ENCODE peak calls at places on chromosomes 12 and 14, in five cellular contexts. One of them, this sample, is unnamed.

GRCh38 chr12:105733579-105733978 is 403.1 kb downstream of the C12orf75 start:
- DNase-seq in GM12891: no peak
- DNase-seq in H1: no peak
- DNase-seq in GM12878: no peak
- DNase-seq in K562: no peak
- DNase-seq in this sample: no peak

GRCh38 chr14:37697489-37698121 is 102.2 kb downstream of the TTC6 start:
- DNase-seq in GM12891: no peak
- DNase-seq in H1: no peak
- DNase-seq in GM12878: no peak
- DNase-seq in K562: no peak
- DNase-seq in this sample: no peak

GRCh38 chr12:12716151-12716844 is 870 bp upstream of the CDKN1B start:
- DNase-seq in GM12891: no peak
- DNase-seq in H1: no peak
- DNase-seq in GM12878: no peak
- DNase-seq in K562: no peak
- DNase-seq in this sample: no peak

GRCh38 chr14:26394114-26394855 is 203.5 kb downstream of the NOVA1 start:
- DNase-seq in GM12891: no peak
- DNase-seq in H1: no peak
- DNase-seq in GM12878: no peak
- DNase-seq in K562: no peak
- DNase-seq in this sample: no peak

GRCh38 chr12:114638790-114639435 is 45.1 kb downstream of the TBX3 start:
- DNase-seq in GM12891: no peak
- DNase-seq in H1: peak
- DNase-seq in GM12878: no peak
- DNase-seq in K562: no peak
- DNase-seq in this sample: no peak

GRCh38 chr12:63877693-63878092 is 33.2 kb downstream of the SRGAP1 start:
- DNase-seq in GM12891: no peak
- DNase-seq in H1: no peak
- DNase-seq in GM12878: no peak
- DNase-seq in K562: no peak
- DNase-seq in this sample: no peak

GRCh38 chr12:107027304-107028053 is 40.5 kb upstream of the MTERF2 start:
- DNase-seq in GM12891: no peak
- DNase-seq in H1: no peak
- DNase-seq in GM12878: no peak
- DNase-seq in K562: no peak
- DNase-seq in this sample: no peak

GRCh38 chr12:12357697-12358476 is 1.0 kb downstream of the BORCS5 start:
- DNase-seq in GM12891: no peak
- DNase-seq in H1: no peak
- DNase-seq in GM12878: no peak
- DNase-seq in K562: no peak
- DNase-seq in this sample: no peak

GRCh38 chr14:80105488-80105994 is 105.8 kb downstream of the DIO2 start:
- DNase-seq in GM12891: no peak
- DNase-seq in H1: no peak
- DNase-seq in GM12878: no peak
- DNase-seq in K562: no peak
- DNase-seq in this sample: no peak

GRCh38 chr14:67620217-67620789 is 583 bp downstream of the ARG2 start:
- DNase-seq in GM12891: no peak
- DNase-seq in H1: no peak
- DNase-seq in GM12878: no peak
- DNase-seq in K562: no peak
- DNase-seq in this sample: no peak

GRCh38 chr14:22980672-22981089 is 1.7 kb downstream of the AJUBA start:
- DNase-seq in GM12891: peak
- DNase-seq in H1: no peak
- DNase-seq in GM12878: no peak
- DNase-seq in K562: no peak
- DNase-seq in this sample: no peak
- TF ChIP-seq POLR2A in GM12891: no peak
- TF ChIP-seq POLR2A in H1: peak
- TF ChIP-seq POLR2A in GM12878: no peak
- TF ChIP-seq POLR2A in K562: no peak
- TF ChIP-seq POLR2A in this sample: no peak

GRCh38 chr14:28630100-28630499 is 136.5 kb upstream of the FOXG1 start:
- DNase-seq in GM12891: no peak
- DNase-seq in H1: no peak
- DNase-seq in GM12878: no peak
- DNase-seq in K562: no peak
- DNase-seq in this sample: no peak

GRCh38 chr14:28629328-28630004 is 137.1 kb upstream of the FOXG1 start:
- DNase-seq in GM12891: no peak
- DNase-seq in H1: no peak
- DNase-seq in GM12878: no peak
- DNase-seq in K562: no peak
- DNase-seq in this sample: no peak

DNA sequence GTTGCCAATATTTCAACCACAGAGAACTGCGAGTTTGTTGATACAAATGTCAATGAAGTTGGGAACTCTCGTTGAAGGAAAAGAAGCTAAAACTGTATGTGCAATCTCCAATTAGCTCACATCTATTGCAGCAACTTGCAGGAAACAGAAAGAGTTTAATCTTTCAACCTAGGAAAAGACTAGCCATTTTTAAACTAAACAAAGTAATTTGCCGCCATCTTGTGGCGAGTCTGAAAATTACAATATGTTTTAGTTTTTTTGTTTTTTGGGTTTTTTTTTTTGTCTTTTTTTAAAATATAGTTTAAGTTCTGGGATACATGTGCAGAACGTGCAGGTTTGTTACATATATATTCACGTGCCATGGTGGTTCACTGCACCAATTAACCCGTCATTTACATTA is 131.2 kb upstream of the FOXG1 start:
- DNase-seq in GM12891: no peak
- DNase-seq in H1: no peak
- DNase-seq in GM12878: no peak
- DNase-seq in K562: peak
- DNase-seq in this sample: no peak
- TF ChIP-seq TAF1 in GM12891: no peak
- TF ChIP-seq TAF1 in H1: no peak
- TF ChIP-seq TAF1 in GM12878: no peak
- TF ChIP-seq TAF1 in K562: no peak
- TF ChIP-seq TAF1 in this sample: no peak

DNA sequence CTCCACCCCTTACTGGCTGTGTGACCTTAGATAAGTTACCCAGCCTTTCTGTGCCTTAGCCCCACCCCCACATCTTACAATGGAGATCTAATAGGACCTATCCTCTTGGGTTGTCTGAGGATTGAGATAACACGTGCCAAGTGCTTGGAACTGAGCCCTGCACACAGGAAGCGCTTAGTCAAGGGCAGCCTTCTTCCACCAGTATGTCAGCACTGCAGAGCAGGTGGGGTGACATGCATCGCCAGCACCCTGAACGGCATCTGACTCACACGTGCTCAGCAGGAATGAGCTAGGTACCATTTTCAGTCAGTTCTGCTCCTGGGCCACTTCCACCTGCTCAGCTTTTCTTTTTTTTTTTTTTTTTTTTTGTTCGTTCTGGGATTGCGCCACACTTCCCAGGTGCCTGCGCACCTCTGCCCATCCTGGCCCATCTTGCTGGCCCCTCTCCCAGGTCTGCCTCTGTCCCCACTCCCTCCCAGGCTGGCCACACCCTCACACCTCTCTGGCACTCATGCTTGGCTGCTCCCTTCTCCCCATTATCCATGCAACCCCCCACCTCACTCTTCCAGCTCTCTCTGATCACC is 19.6 kb downstream of the LGMN start:
- DNase-seq in GM12891: no peak
- DNase-seq in H1: no peak
- DNase-seq in GM12878: no peak
- DNase-seq in K562: peak
- DNase-seq in this sample: no peak
- TF ChIP-seq POLR2AphosphoS5 in GM12891: no peak
- TF ChIP-seq POLR2AphosphoS5 in H1: no peak
- TF ChIP-seq POLR2AphosphoS5 in GM12878: no peak
- TF ChIP-seq POLR2AphosphoS5 in K562: no peak
- TF ChIP-seq POLR2AphosphoS5 in this sample: no peak

DNA sequence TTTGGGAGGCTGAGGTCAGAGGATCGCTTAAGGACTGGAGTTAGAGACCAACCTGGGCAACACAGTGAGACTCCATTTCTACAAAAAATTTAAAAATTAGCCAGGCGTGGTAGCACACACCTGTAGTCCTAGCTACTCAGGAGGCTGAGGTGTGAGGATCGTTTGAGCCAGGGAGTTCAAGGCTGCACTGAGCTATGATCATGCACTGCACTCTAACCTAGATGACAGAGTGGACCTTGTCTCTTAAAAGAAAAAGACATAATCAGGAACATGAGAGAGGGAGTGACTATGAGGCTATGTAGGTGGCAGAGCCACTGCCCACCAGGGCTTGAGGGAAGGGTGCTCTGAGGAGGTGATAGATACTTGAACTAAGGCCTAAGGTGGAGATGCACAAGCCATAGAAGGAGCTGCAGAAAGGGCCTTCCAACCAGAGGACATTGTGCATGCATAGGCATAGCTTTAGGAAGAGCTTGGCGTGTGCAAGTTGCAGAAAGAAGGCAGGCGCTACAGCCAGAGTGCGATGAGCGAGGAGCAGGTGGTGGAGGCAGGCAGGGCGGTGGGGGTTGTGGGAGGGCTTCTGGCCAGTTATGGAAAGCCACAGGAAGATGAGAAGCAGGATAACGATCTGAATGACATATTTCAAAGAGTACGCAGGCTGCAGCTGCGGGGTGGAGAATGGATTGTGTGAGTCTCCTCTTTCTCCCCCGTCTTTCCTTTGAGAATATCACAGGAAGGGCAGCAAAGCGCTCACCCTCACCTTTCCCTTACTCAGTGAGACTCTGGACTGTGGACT is 49.0 kb upstream of the PLXNC1 start:
- DNase-seq in GM12891: no peak
- DNase-seq in H1: no peak
- DNase-seq in GM12878: no peak
- DNase-seq in K562: peak
- DNase-seq in this sample: no peak
- TF ChIP-seq POLR2A in GM12891: no peak
- TF ChIP-seq POLR2A in H1: no peak
- TF ChIP-seq POLR2A in GM12878: no peak
- TF ChIP-seq POLR2A in K562: no peak
- TF ChIP-seq POLR2A in this sample: no peak

GRCh38 chr14:60655114-60655897 is 6.0 kb upstream of the SIX1 start:
- DNase-seq in GM12891: no peak
- DNase-seq in H1: no peak
- DNase-seq in GM12878: no peak
- DNase-seq in K562: no peak
- DNase-seq in this sample: no peak

GRCh38 chr14:60654303-60654925 is 5.1 kb upstream of the SIX1 start:
- DNase-seq in GM12891: no peak
- DNase-seq in H1: no peak
- DNase-seq in GM12878: no peak
- DNase-seq in K562: no peak
- DNase-seq in this sample: no peak

GRCh38 chr14:60656755-60657608 is 7.7 kb upstream of the SIX1 start:
- DNase-seq in GM12891: peak
- DNase-seq in H1: no peak
- DNase-seq in GM12878: peak
- DNase-seq in K562: no peak
- DNase-seq in this sample: peak

GRCh38 chr14:60657609-60657983 is 8.3 kb upstream of the SIX1 start:
- DNase-seq in GM12891: no peak
- DNase-seq in H1: no peak
- DNase-seq in GM12878: no peak
- DNase-seq in K562: no peak
- DNase-seq in this sample: no peak

DNA sequence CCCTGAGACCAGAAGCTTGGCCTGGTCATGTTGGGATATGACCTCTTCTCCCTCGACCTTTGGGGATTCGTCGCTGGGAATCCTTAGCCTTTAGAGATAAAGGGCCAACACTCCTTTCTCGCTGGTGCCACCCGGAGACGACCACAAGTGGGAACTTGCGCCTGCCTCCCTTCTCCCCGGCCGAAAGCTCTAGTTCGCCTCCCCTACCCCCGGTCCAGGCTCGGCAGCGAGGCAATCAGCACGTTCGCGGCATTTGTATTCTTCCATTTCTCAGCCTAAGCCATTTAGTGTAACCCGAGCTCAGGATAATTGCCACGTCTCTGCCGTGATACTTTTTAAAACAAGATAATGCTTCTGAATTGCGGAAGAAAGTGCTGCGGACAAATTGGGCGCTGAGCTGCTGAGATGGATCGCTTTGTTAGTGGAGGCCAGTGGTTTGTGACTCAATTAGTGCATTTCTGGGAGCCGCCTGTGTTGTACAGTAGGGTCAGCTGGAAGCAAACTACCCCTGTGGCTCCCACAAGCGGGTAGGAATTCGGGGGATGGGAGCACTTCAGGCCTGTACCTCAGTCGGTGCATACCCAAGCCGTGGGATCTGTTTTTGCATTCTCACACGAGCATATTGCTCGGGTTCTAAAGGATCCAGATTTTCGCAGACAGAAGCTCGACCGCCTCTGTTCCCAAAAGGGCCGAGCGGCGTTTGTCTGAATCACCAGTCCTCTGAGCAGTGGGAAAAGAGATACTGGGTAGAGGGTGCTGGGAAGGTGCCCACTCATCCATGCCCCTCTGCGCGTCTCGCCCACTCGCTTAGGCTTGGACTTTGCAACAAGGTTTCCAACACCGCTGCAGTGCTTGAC is 6.8 kb upstream of the SIX1 start:
- DNase-seq in GM12891: no peak
- DNase-seq in H1: no peak
- DNase-seq in GM12878: no peak
- DNase-seq in K562: no peak
- DNase-seq in this sample: no peak
- TF ChIP-seq TAF1 in GM12891: no peak
- TF ChIP-seq TAF1 in H1: no peak
- TF ChIP-seq TAF1 in GM12878: no peak
- TF ChIP-seq TAF1 in K562: no peak
- TF ChIP-seq TAF1 in this sample: no peak

GRCh38 chr12:38905480-38906351 is at the start of gene CPNE8:
- DNase-seq in GM12891: peak
- DNase-seq in H1: no peak
- DNase-seq in GM12878: peak
- DNase-seq in K562: peak
- DNase-seq in this sample: peak

GRCh38 chr12:38906482-38907170 is 1.2 kb upstream of the CPNE8 start:
- DNase-seq in GM12891: peak
- DNase-seq in H1: peak
- DNase-seq in GM12878: peak
- DNase-seq in K562: peak
- DNase-seq in this sample: peak

GRCh38 chr12:38903596-38903995 is 1.8 kb downstream of the CPNE8 start:
- DNase-seq in GM12891: no peak
- DNase-seq in H1: no peak
- DNase-seq in GM12878: no peak
- DNase-seq in K562: no peak
- DNase-seq in this sample: no peak

GRCh38 chr12:38904932-38905479 is 385 bp downstream of the CPNE8 start:
- DNase-seq in GM12891: peak
- DNase-seq in H1: no peak
- DNase-seq in GM12878: peak
- DNase-seq in K562: peak
- DNase-seq in this sample: peak

GRCh38 chr12:38907171-38907923 is 2.0 kb upstream of the CPNE8 start:
- DNase-seq in GM12891: no peak
- DNase-seq in H1: no peak
- DNase-seq in GM12878: no peak
- DNase-seq in K562: no peak
- DNase-seq in this sample: no peak
- TF ChIP-seq POLR2AphosphoS5 in GM12891: no peak
- TF ChIP-seq POLR2AphosphoS5 in H1: no peak
- TF ChIP-seq POLR2AphosphoS5 in GM12878: no peak
- TF ChIP-seq POLR2AphosphoS5 in K562: no peak
- TF ChIP-seq POLR2AphosphoS5 in this sample: no peak